ENCODE peak calls at places on chromosomes 13 and 19, in six cellular contexts. X is naive thymus-derived CD8-positive, alpha-beta T cell; E is cardiac fibroblast; S is GM10248; Z is IMR-90; C is lung microvascular endothelial cell. Q is an unnamed sample.
A peak's percentile ranks its signal among the peaks of the same experiment; 100 is the strongest.

GRCh38 chr13:91468301-91468700 is 69.9 kb downstream of the GPC5 start:
- DNase-seq in X (no peak), E (no peak), S (no peak), Z (peak; percentile 8), C (no peak), Q (no peak)

GRCh38 chr13:64362564-64362963 is 2867.6 kb downstream of the PCDH9 start:
- DNase-seq in X (no peak), E (no peak), S (no peak), Z (no peak), C (no peak), Q (no peak)

GRCh38 chr19:53795019-53795418 is 29.1 kb downstream of the NLRP12 start:
- DNase-seq in X (no peak), E (no peak), S (no peak), Z (no peak), C (no peak), Q (no peak)

GRCh38 chr13:88751994-88752393 is 1080.8 kb downstream of the SLITRK5 start:
- DNase-seq in X (no peak), E (no peak), S (no peak), Z (no peak), C (no peak), Q (no peak)

GRCh38 chr13:27170521-27171243 is 929 bp downstream of the USP12 start:
- DNase-seq in X (peak; percentile 25), E (peak; percentile 41), S (peak; percentile 22), Z (no peak), C (peak; percentile 53), Q (peak; percentile 52)

GRCh38 chr19:3984908-3985642 is at the start of gene EEF2:
- DNase-seq in X (peak; percentile 89), E (peak; percentile 95), S (peak; percentile 93), Z (peak; percentile 87), C (peak; percentile 95), Q (peak; percentile 84)

GRCh38 chr13:28819046-28819747 is 942 bp upstream of the MTUS2 start:
- DNase-seq in X (no peak), E (peak; percentile 11), S (peak; percentile 21), Z (peak; percentile 12), C (peak; percentile 6), Q (peak; percentile 42)

GRCh38 chr13:82358284-82358683 is 1524.0 kb downstream of the SLITRK1 start:
- DNase-seq in X (no peak), E (no peak), S (no peak), Z (no peak), C (no peak), Q (no peak)

GRCh38 chr13:97068146-97068545 is 73.9 kb upstream of the OXGR1 start:
- DNase-seq in X (no peak), E (no peak), S (no peak), Z (peak; percentile 6), C (peak; percentile 81), Q (no peak)

GRCh38 chr13:98484289-98485219 is 92.4 kb downstream of the STK24 start:
- DNase-seq in X (no peak), E (peak; percentile 89), S (peak; percentile 76), Z (peak; percentile 95), C (peak; percentile 78), Q (peak; percentile 96)

GRCh38 chr13:24747248-24748151 is 16.5 kb upstream of the RNF17 start:
- DNase-seq in X (no peak), E (peak; percentile 15), S (no peak), Z (no peak), C (peak; percentile 35), Q (no peak)

GRCh38 chr19:15187026-15188007 is 13.5 kb downstream of the NOTCH3 start:
- DNase-seq in X (no peak), E (no peak), S (no peak), Z (no peak), C (no peak), Q (no peak)

GRCh38 chr19:54473071-54473941 is at the start of gene CDC42EP5:
- DNase-seq in X (no peak), E (peak; percentile 94), S (no peak), Z (peak; percentile 85), C (peak; percentile 57), Q (peak; percentile 87)

GRCh38 chr13:77213644-77214043 is 113.2 kb downstream of the MYCBP2 start:
- DNase-seq in X (no peak), E (peak; percentile 22), S (no peak), Z (peak; percentile 68), C (no peak), Q (peak; percentile 3)

GRCh38 chr19:35040826-35041547 is 534 bp upstream of the HPN start:
- DNase-seq in X (no peak), E (peak; percentile 80), S (no peak), Z (no peak), C (peak; percentile 85), Q (peak; percentile 45)

GRCh38 chr19:867855-868457 is 8.5 kb downstream of the CFD start:
- DNase-seq in X (no peak), E (no peak), S (no peak), Z (no peak), C (no peak), Q (no peak)

GRCh38 chr19:611506-611869 is 21.8 kb downstream of the HCN2 start:
- DNase-seq in X (no peak), E (peak; percentile 74), S (no peak), Z (peak; percentile 96), C (no peak), Q (peak; percentile 69)

GRCh38 chr13:97335488-97336134 is 98.4 kb upstream of the RAP2A start:
- DNase-seq in X (no peak), E (no peak), S (no peak), Z (no peak), C (no peak), Q (no peak)

GRCh38 chr13:77377016-77377415 is 50.1 kb upstream of the MYCBP2 start:
- DNase-seq in X (no peak), E (no peak), S (no peak), Z (no peak), C (no peak), Q (no peak)

GRCh38 chr13:49082653-49083536 is 107.2 kb downstream of the FNDC3A start:
- DNase-seq in X (no peak), E (peak; percentile 66), S (peak; percentile 45), Z (peak; percentile 96), C (no peak), Q (peak; percentile 85)

GRCh38 chr19:50432221-50432626 is 468 bp upstream of the MYBPC2 start:
- DNase-seq in X (no peak), E (peak; percentile 17), S (no peak), Z (no peak), C (peak; percentile 13), Q (no peak)

GRCh38 chr19:48512504-48513288 is 1.1 kb upstream of the LMTK3 start:
- DNase-seq in X (no peak), E (no peak), S (no peak), Z (no peak), C (no peak), Q (no peak)

GRCh38 chr19:52942371-52943133 is 19.3 kb upstream of the ZNF888 start:
- DNase-seq in X (peak; percentile 91), E (peak; percentile 82), S (peak; percentile 96), Z (peak; percentile 75), C (peak; percentile 86), Q (peak; percentile 77)

GRCh38 chr19:12350890-12351197 is 14.6 kb downstream of the ZNF442 start:
- DNase-seq in X (no peak), E (no peak), S (no peak), Z (no peak), C (no peak), Q (no peak)

GRCh38 chr19:3098515-3099346 is 4.6 kb downstream of the GNA11 start:
- DNase-seq in X (no peak), E (peak; percentile 44), S (no peak), Z (peak; percentile 23), C (peak; percentile 56), Q (peak; percentile 40)

GRCh38 chr13:112712451-112712881 is 22.6 kb downstream of the ATP11A start:
- DNase-seq in X (no peak), E (no peak), S (no peak), Z (no peak), C (no peak), Q (no peak)

GRCh38 chr13:98225036-98225940 is 48.2 kb upstream of the RNF113B start:
- DNase-seq in X (no peak), E (no peak), S (no peak), Z (no peak), C (no peak), Q (no peak)

GRCh38 chr13:85313761-85314503 is 485.3 kb downstream of the SLITRK6 start:
- DNase-seq in X (no peak), E (no peak), S (no peak), Z (peak; percentile 46), C (no peak), Q (peak; percentile 83)

GRCh38 chr13:109649713-109650112 is 136.7 kb downstream of the IRS2 start:
- DNase-seq in X (no peak), E (no peak), S (no peak), Z (no peak), C (no peak), Q (no peak)

Q was measured in foreskin fibroblast.